ENCODE peak calls at places on chromosome 19, in eight cellular contexts. Z is ascending aorta, U is fibroblast of pulmonary artery, W is DND-41, D is IMR-90, A is psoas muscle, R is dorsolateral prefrontal cortex, N is epithelial cell of proximal tubule. E is an unnamed sample.

GRCh38 chr19:31629936-31630335 is 280.7 kb upstream of the TSHZ3 start:
- DNase-seq in Z (no peak), U (no peak), W (no peak), D (no peak), A (no peak), R (no peak), N (no peak), E (no peak)

GRCh38 chr19:34639491-34640085 is 37.4 kb downstream of the SCGB2B2 start:
- DNase-seq in Z (no peak), U (peak), W (peak), D (peak), A (no peak), R (peak), N (no peak), E (peak)

GRCh38 chr19:55654833-55655647 is at the start of gene U2AF2:
- DNase-seq in Z (peak), U (peak), W (peak), D (peak), A (peak), R (peak), N (no peak), E (peak)

GRCh38 chr19:3762501-3763459 is at the start of gene MRPL54:
- DNase-seq in Z (peak), U (peak), W (peak), D (peak), A (peak), R (peak), N (peak), E (peak)

GRCh38 chr19:33862991-33863390 is 66.3 kb downstream of the KCTD15 start:
- DNase-seq in Z (no peak), U (no peak), W (no peak), D (no peak), A (no peak), R (no peak), N (no peak), E (no peak)

GRCh38 chr19:3986260-3987041 is 1.2 kb upstream of the EEF2 start:
- DNase-seq in Z (no peak), U (peak), W (peak), D (peak), A (no peak), R (no peak), N (no peak), E (peak)

GRCh38 chr19:33366917-33367316 is 6.6 kb upstream of the CEBPG start:
- DNase-seq in Z (no peak), U (no peak), W (no peak), D (no peak), A (no peak), R (no peak), N (no peak), E (no peak)

GRCh38 chr19:3403489-3404323 is 37.3 kb downstream of the NFIC start:
- DNase-seq in Z (peak), U (peak), W (peak), D (peak), A (peak), R (peak), N (no peak), E (peak)

GRCh38 chr19:13461536-13461935 is 44.7 kb downstream of the CACNA1A start:
- DNase-seq in Z (no peak), U (no peak), W (no peak), D (no peak), A (no peak), R (peak), N (no peak), E (no peak)

GRCh38 chr19:30390356-30390988 is 18.3 kb downstream of the ZNF536 start:
- DNase-seq in Z (no peak), U (no peak), W (no peak), D (no peak), A (no peak), R (no peak), N (no peak), E (no peak)

GRCh38 chr19:12646551-12646950 is 20.0 kb downstream of the MAN2B1 start:
- DNase-seq in Z (no peak), U (no peak), W (no peak), D (no peak), A (no peak), R (no peak), N (no peak), E (no peak)

GRCh38 chr19:13881692-13882418 is 4.9 kb downstream of the NANOS3 start:
- DNase-seq in Z (no peak), U (no peak), W (peak), D (peak), A (no peak), R (no peak), N (no peak), E (no peak)

GRCh38 chr19:16659832-16660708 is at the start of gene SMIM7:
- DNase-seq in Z (peak), U (peak), W (peak), D (peak), A (peak), R (peak), N (peak), E (peak)

GRCh38 chr19:55189424-55189823 is 9.3 kb upstream of the SYT5 start:
- DNase-seq in Z (peak), U (peak), W (no peak), D (peak), A (peak), R (peak), N (no peak), E (no peak)

GRCh38 chr19:29517412-29517811 is 8.4 kb upstream of the VSTM2B start:
- DNase-seq in Z (no peak), U (no peak), W (no peak), D (no peak), A (peak), R (peak), N (no peak), E (no peak)

GRCh38 chr19:7575426-7576040 is 20.1 kb upstream of the CAMSAP3 start:
- DNase-seq in Z (no peak), U (no peak), W (no peak), D (no peak), A (no peak), R (no peak), N (no peak), E (no peak)

GRCh38 chr19:10603873-10604459 is 16.9 kb upstream of the AP1M2 start:
- DNase-seq in Z (no peak), U (peak), W (peak), D (no peak), A (no peak), R (no peak), N (no peak), E (no peak)

DNA sequence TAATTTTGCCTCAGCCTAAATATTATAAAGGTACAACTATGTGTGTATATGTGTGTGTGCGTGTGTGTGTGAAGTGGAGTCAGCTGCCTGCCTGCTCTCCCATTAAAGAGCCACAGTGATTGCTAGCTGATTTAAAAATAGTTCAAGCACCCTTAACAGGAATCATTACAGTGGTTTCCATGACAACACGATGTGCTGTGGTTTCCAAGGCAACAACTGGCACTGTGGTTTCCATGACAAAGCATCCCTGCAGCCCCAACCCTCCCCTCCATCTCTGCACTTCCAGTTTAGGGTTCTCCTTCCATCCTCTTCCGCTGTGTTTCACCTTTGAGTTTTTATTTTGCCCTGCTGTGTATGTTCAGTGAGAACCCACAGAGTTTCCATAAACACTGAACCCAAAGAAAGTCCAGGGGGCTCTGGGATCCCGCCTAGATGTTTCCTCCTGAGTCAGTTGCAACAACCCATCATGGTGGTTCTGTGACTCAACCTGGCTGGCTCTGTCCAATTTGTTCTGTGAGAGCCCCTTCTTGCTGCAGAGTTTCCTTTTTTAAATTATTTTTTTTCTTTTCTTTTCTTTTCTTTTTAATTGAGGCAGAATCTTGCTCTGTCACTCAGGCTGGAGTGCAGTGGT is 7.1 kb upstream of the PNMA8A start:
- DNase-seq in Z (no peak), U (peak), W (no peak), D (peak), A (no peak), R (peak), N (no peak), E (no peak)
- TF ChIP-seq CTCF in Z (no peak), U (no peak), W (no peak), D (no peak), A (no peak), R (no peak), N (no peak), E (no peak)

GRCh38 chr19:19776206-19777008 is 43.5 kb upstream of the ZNF14 start:
- DNase-seq in Z (peak), U (peak), W (peak), D (peak), A (peak), R (peak), N (peak), E (peak)
- TF ChIP-seq CTCF in Z (no peak), U (no peak), W (no peak), D (no peak), A (no peak), R (peak), N (no peak), E (no peak)

GRCh38 chr19:43699506-43700367 is 16.1 kb upstream of the IRGC start:
- DNase-seq in Z (no peak), U (peak), W (no peak), D (peak), A (peak), R (peak), N (no peak), E (no peak)
- TF ChIP-seq CTCF in Z (no peak), U (no peak), W (no peak), D (no peak), A (no peak), R (no peak), N (peak), E (no peak)

GRCh38 chr19:49665301-49666119 is at the start of the genes BCL2L12 and IRF3:
- DNase-seq in Z (peak), U (peak), W (peak), D (peak), A (peak), R (peak), N (peak), E (peak)

GRCh38 chr19:49664171-49665070 is 1.2 kb downstream of the IRF3 start:
- DNase-seq in Z (no peak), U (peak), W (peak), D (peak), A (peak), R (peak), N (no peak), E (peak)

GRCh38 chr19:49663224-49663623 is 2.4 kb downstream of the IRF3 start:
- DNase-seq in Z (no peak), U (no peak), W (no peak), D (no peak), A (no peak), R (no peak), N (no peak), E (no peak)

GRCh38 chr19:49667473-49667872 is 1.7 kb downstream of the BCL2L12 start:
- DNase-seq in Z (no peak), U (no peak), W (no peak), D (no peak), A (no peak), R (no peak), N (no peak), E (no peak)

GRCh38 chr19:49666120-49666444 is 349 bp downstream of the BCL2L12 start:
- DNase-seq in Z (no peak), U (no peak), W (no peak), D (no peak), A (no peak), R (no peak), N (no peak), E (no peak)
- TF ChIP-seq CTCF in Z (no peak), U (no peak), W (peak), D (peak), A (peak), R (no peak), N (peak), E (no peak)

DNA sequence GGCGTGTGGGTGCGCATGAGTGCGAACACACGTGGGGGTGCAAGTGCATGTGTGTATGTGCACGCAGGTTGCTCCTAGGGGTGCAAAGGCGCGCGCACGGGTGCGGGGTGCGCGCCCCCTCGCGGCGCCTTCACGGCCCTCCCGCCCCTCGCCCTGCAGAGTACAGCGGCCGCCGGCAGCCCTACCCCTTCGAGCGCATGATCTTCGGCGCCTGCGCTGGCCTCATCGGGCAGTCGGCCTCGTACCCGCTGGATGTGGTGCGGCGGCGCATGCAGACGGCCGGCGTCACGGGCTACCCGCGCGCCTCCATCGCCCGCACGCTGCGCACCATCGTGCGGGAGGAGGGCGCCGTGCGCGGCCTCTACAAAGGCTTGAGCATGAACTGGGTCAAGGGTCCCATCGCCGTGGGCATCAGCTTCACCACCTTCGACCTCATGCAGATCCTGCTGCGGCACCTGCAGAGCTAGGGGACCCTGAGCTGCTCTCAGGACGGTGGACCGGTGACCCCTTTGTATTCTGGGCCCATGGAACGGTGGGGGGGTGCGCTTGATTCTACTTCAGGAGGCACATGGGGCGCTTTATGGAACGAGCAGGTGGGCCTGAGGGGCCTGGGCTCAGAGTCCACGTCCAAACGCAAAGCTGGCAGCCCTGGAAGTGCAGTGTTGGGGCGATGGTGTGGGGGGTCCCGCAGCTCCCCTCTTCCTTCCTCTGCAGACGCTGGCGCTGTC is 27.7 kb downstream of the TMEM161A start:
- DNase-seq in Z (no peak), U (no peak), W (no peak), D (no peak), A (no peak), R (no peak), N (no peak), E (no peak)
- TF ChIP-seq CTCF in Z (peak), U (peak), W (no peak), D (no peak), A (peak), R (peak), N (peak), E (no peak)

DNA sequence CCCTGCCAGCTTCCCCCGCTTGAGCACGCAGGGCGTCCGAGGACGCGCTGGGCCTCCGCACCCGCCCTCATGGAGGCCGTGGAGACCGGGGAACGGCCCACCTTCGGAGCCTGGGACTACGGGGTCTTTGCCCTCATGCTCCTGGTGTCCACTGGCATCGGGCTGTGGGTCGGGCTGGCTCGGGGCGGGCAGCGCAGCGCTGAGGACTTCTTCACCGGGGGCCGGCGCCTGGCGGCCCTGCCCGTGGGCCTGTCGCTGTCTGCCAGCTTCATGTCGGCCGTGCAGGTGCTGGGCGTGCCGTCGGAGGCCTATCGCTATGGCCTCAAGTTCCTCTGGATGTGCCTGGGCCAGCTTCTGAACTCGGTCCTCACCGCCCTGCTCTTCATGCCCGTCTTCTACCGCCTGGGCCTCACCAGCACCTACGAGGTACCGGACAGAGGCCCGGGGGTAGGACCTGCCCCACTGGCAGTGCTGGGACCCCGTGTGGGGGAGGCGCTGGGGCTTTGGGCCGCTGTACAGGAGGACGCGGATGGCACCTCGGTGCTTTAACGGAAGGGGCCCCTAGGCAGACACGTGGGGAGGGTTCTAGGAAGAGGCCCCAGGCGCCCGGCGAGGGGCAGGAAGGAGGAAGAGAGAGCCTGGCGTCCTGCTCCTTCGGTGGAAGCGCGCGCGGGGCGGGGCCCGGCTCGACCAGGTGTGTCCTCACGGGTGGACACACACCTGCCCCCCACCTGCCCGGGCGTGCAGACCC is 681 bp downstream of the SLC5A5 start:
- DNase-seq in Z (no peak), U (no peak), W (no peak), D (no peak), A (no peak), R (no peak), N (no peak), E (no peak)
- TF ChIP-seq CTCF in Z (no peak), U (no peak), W (no peak), D (no peak), A (no peak), R (no peak), N (no peak), E (no peak)

DNA sequence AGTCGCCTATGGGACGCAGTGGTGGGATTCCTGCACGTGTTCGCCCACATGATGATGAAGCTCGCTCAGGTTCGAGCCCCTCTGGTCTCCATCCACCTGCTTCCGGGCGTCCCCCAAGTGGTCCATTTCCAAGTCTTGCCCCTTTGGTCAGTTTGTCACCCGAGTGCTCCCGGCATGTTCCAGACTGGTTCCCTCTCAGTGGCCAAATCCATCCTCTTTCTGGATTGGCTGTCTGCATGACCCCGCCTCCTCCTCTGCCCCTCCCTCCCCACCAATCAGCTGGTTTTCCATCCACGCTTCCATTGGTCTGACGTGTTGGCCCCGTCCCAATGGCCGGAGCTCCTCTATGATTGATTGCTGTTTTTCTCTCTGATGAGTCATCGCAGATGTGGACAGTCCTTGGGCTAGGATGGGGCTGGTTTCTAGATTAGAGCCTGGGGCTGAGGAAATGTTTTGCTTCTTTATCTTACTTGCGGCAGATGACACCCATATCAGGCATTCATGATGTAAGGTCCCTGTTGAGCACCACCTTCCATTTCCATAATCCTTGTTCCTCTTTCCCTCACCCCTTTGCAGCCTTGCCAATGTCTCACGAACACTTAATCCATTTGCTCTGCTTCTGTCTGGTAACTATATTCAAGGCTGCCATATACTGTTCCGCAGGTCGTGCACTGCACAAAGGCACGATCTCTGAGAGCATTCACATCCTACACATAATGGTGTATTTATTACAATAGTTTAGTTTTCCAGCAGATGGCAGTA is 73.8 kb downstream of the MAP4K1 start:
- DNase-seq in Z (peak), U (peak), W (no peak), D (peak), A (peak), R (peak), N (no peak), E (peak)
- TF ChIP-seq CTCF in Z (peak), U (peak), W (peak), D (no peak), A (peak), R (peak), N (peak), E (peak)

E was measured in lung.